ENCODE peak calls at places on chromosomes 12 and 14, in eight cellular contexts. M is foreskin keratinocyte; N is PC-9; G is CD8-positive, alpha-beta memory T cell; S is substantia nigra; X is sigmoid colon; O is fibroblast of lung; V is cardiac muscle cell. B is an unnamed sample.

GRCh38 chr12:13203028-13203922 is 6.7 kb downstream of the EMP1 start:
- DNase-seq in M (no peak), N (no peak), G (no peak), S (no peak), X (peak), O (no peak), V (peak), B (no peak)

GRCh38 chr14:37903561-37904191 is 304.0 kb upstream of the SSTR1 start:
- DNase-seq in M (no peak), N (no peak), G (peak), S (no peak), X (no peak), O (peak), V (peak), B (peak)

GRCh38 chr14:96204151-96205058 is at the start of gene BDKRB2:
- DNase-seq in M (no peak), N (peak), G (no peak), S (no peak), X (peak), O (peak), V (peak), B (peak)

GRCh38 chr12:1044697-1045096 is 53.7 kb downstream of the ERC1 start:
- DNase-seq in M (peak), N (peak), G (no peak), S (no peak), X (no peak), O (peak), V (no peak), B (peak)

GRCh38 chr12:6264402-6265037 is 46.0 kb upstream of the PLEKHG6 start:
- DNase-seq in M (no peak), N (no peak), G (no peak), S (no peak), X (no peak), O (no peak), V (no peak), B (no peak)

GRCh38 chr12:124453419-124454351 is 113.7 kb downstream of the NCOR2 start:
- DNase-seq in M (no peak), N (peak), G (peak), S (peak), X (peak), O (peak), V (peak), B (no peak)

GRCh38 chr12:132513070-132513398 is 23.1 kb downstream of the FBRSL1 start:
- DNase-seq in M (no peak), N (no peak), G (no peak), S (no peak), X (no peak), O (peak), V (no peak), B (no peak)

GRCh38 chr12:115964626-115965025 is 312.9 kb downstream of the MED13L start:
- DNase-seq in M (no peak), N (no peak), G (no peak), S (no peak), X (no peak), O (no peak), V (no peak), B (no peak)

GRCh38 chr12:47781479-47782371 is 8.7 kb downstream of the SLC48A1 start:
- DNase-seq in M (peak), N (peak), G (no peak), S (no peak), X (no peak), O (no peak), V (no peak), B (peak)

GRCh38 chr12:29783773-29784666 is at the start of gene TMTC1:
- DNase-seq in M (no peak), N (no peak), G (no peak), S (peak), X (peak), O (peak), V (peak), B (peak)

GRCh38 chr12:83434600-83434999 is 747.9 kb downstream of the TMTC2 start:
- DNase-seq in M (no peak), N (no peak), G (no peak), S (no peak), X (no peak), O (no peak), V (no peak), B (no peak)

GRCh38 chr12:96098631-96099030 is 63.2 kb upstream of the LTA4H start:
- DNase-seq in M (no peak), N (no peak), G (no peak), S (no peak), X (no peak), O (no peak), V (no peak), B (no peak)

GRCh38 chr14:73833530-73834257 is 17.9 kb upstream of the PTGR2 start:
- DNase-seq in M (no peak), N (peak), G (no peak), S (peak), X (no peak), O (peak), V (peak), B (no peak)

GRCh38 chr14:61564623-61565091 is 130.7 kb upstream of the HIF1A start:
- DNase-seq in M (peak), N (peak), G (no peak), S (no peak), X (no peak), O (peak), V (no peak), B (peak)

GRCh38 chr12:110280784-110281548 is at the start of gene ATP2A2:
- DNase-seq in M (no peak), N (peak), G (peak), S (peak), X (peak), O (peak), V (peak), B (peak)

GRCh38 chr14:104797112-104798044 is 1.8 kb upstream of the AKT1 start:
- DNase-seq in M (no peak), N (no peak), G (no peak), S (no peak), X (no peak), O (no peak), V (peak), B (no peak)

GRCh38 chr14:24136684-24137528 is 912 bp downstream of the PSME1 start:
- DNase-seq in M (no peak), N (no peak), G (no peak), S (no peak), X (no peak), O (no peak), V (no peak), B (no peak)

GRCh38 chr14:54503476-54503875 is 6.2 kb upstream of the CGRRF1 start:
- DNase-seq in M (no peak), N (peak), G (no peak), S (no peak), X (no peak), O (peak), V (peak), B (peak)

GRCh38 chr14:76268700-76269099 is 107.2 kb upstream of the ESRRB start:
- DNase-seq in M (no peak), N (no peak), G (no peak), S (no peak), X (peak), O (no peak), V (no peak), B (no peak)

GRCh38 chr14:102629011-102629444 is 36.6 kb downstream of the RCOR1 start:
- DNase-seq in M (no peak), N (no peak), G (no peak), S (no peak), X (no peak), O (no peak), V (no peak), B (no peak)

GRCh38 chr12:55737581-55738112 is 5.3 kb upstream of the GDF11 start:
- DNase-seq in M (no peak), N (no peak), G (no peak), S (no peak), X (peak), O (no peak), V (peak), B (no peak)

GRCh38 chr12:8544295-8544694 is 3.6 kb upstream of the CLEC4E start:
- DNase-seq in M (peak), N (peak), G (peak), S (no peak), X (no peak), O (peak), V (peak), B (peak)

GRCh38 chr12:79454338-79454777 is 236.4 kb downstream of the PAWR start:
- DNase-seq in M (peak), N (no peak), G (no peak), S (no peak), X (no peak), O (peak), V (no peak), B (peak)

GRCh38 chr14:90660865-90661570 is 155.2 kb downstream of the TTC7B start:
- DNase-seq in M (no peak), N (no peak), G (no peak), S (no peak), X (no peak), O (no peak), V (no peak), B (no peak)

GRCh38 chr14:63996575-63997220 is 143.9 kb downstream of the SYNE2 start:
- DNase-seq in M (no peak), N (no peak), G (no peak), S (no peak), X (no peak), O (peak), V (no peak), B (no peak)

GRCh38 chr12:105453306-105453705 is 122.8 kb downstream of the C12orf75 start:
- DNase-seq in M (no peak), N (no peak), G (no peak), S (no peak), X (no peak), O (no peak), V (no peak), B (no peak)

GRCh38 chr14:60396718-60397343 is 89.0 kb downstream of the C14orf39 start:
- DNase-seq in M (no peak), N (no peak), G (no peak), S (no peak), X (no peak), O (peak), V (no peak), B (no peak)

GRCh38 chr14:62847168-62847567 is 198.1 kb downstream of the KCNH5 start:
- DNase-seq in M (no peak), N (no peak), G (no peak), S (no peak), X (no peak), O (no peak), V (no peak), B (no peak)

GRCh38 chr14:99726538-99727095 is 42.5 kb downstream of the CYP46A1 start:
- DNase-seq in M (no peak), N (no peak), G (no peak), S (no peak), X (peak), O (no peak), V (no peak), B (no peak)

GRCh38 chr12:113803829-113804140 is 162.3 kb downstream of the RBM19 start:
- DNase-seq in M (no peak), N (no peak), G (no peak), S (no peak), X (no peak), O (no peak), V (no peak), B (no peak)

GRCh38 chr14:75165586-75166391 is 10.6 kb downstream of the TMED10 start:
- DNase-seq in M (no peak), N (no peak), G (no peak), S (peak), X (no peak), O (peak), V (no peak), B (no peak)

GRCh38 chr12:29562167-29562776 is 64.8 kb upstream of the OVCH1 start:
- DNase-seq in M (no peak), N (no peak), G (no peak), S (no peak), X (peak), O (peak), V (peak), B (no peak)

GRCh38 chr14:39113685-39114072 is 444 bp upstream of the GEMIN2 start:
- DNase-seq in M (no peak), N (no peak), G (no peak), S (no peak), X (no peak), O (no peak), V (no peak), B (peak)

GRCh38 chr14:54483073-54483745 is 5.6 kb downstream of the GMFB start:
- DNase-seq in M (no peak), N (no peak), G (no peak), S (no peak), X (no peak), O (no peak), V (no peak), B (no peak)

GRCh38 chr14:28515571-28515970 is 251.0 kb upstream of the FOXG1 start:
- DNase-seq in M (peak), N (no peak), G (no peak), S (no peak), X (no peak), O (peak), V (no peak), B (peak)

GRCh38 chr12:121781751-121782615 is 11.5 kb downstream of the RHOF start:
- DNase-seq in M (no peak), N (no peak), G (peak), S (no peak), X (no peak), O (no peak), V (no peak), B (no peak)

GRCh38 chr14:94971750-94972149 is 185.6 kb downstream of the DICER1 start:
- DNase-seq in M (no peak), N (no peak), G (no peak), S (no peak), X (peak), O (peak), V (no peak), B (no peak)

GRCh38 chr14:89625988-89626806 is 209.2 kb upstream of the FOXN3 start:
- DNase-seq in M (no peak), N (no peak), G (no peak), S (no peak), X (no peak), O (no peak), V (no peak), B (no peak)

GRCh38 chr14:89625208-89625987 is 208.4 kb upstream of the FOXN3 start:
- DNase-seq in M (no peak), N (no peak), G (no peak), S (no peak), X (peak), O (peak), V (no peak), B (no peak)

GRCh38 chr14:89628521-89628920 is 211.5 kb upstream of the FOXN3 start:
- DNase-seq in M (peak), N (no peak), G (no peak), S (no peak), X (no peak), O (no peak), V (no peak), B (no peak)

GRCh38 chr14:89630096-89630829 is 213.2 kb upstream of the FOXN3 start:
- DNase-seq in M (peak), N (no peak), G (no peak), S (no peak), X (no peak), O (peak), V (no peak), B (no peak)

DNA sequence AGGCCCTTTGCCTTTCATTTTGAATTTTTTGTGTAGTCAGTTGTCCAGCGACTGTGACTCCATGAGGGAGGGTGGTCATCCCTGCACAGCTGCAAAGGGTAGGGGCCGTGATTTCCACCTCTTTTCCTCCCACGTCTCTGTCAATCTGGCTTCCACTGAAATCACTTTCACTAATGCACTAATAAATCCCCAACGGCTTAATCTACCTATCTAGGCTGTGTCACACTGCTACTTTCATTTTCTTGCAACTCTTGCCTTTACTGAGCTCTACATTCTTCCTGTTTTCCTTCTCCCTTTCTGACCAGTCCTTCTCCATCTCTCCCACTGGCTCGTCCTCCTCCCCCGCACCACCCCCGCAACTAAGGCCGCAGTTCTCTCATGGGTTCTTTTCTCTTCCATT is 212.3 kb upstream of the FOXN3 start:
- DNase-seq in M (no peak), N (no peak), G (no peak), S (no peak), X (no peak), O (no peak), V (no peak), B (no peak)
- H3K27ac ChIP-seq in M (no peak), N (no peak), G (no peak), S (no peak), X (no peak), O (no peak), V (no peak), B (no peak)

GRCh38 chr14:21039585-21040369 is 2.4 kb upstream of the RNASE7 start:
- DNase-seq in M (peak), N (peak), G (peak), S (no peak), X (peak), O (peak), V (peak), B (peak)
- H3K27ac ChIP-seq in M (no peak), N (no peak), G (no peak), S (peak), X (peak), O (no peak), V (peak), B (no peak)

GRCh38 chr12:75819512-75819911 is 212.1 kb downstream of the PHLDA1 start:
- DNase-seq in M (no peak), N (no peak), G (no peak), S (no peak), X (no peak), O (no peak), V (no peak), B (no peak)
- H3K27ac ChIP-seq in M (peak), N (no peak), G (no peak), S (no peak), X (no peak), O (peak), V (no peak), B (no peak)

DNA sequence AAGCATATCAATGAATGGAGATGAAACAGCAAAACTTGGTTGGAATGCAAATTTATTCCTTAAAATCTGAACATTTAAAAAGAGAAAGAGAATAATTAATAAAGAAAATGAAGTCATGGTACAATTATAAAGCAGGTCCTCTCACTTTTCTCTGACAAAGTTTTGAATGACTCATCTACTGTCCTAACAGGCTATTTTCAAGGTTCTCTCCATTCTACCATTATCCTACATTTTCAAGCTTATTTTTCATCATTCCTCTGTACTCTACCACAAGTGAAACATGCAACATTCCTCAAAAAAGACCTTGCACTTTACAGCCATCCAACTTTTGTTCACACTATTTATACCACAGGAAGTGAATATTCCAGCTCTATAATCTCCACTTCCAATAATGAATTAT is 36.9 kb upstream of the AP4S1 start:
- DNase-seq in M (no peak), N (no peak), G (no peak), S (no peak), X (no peak), O (peak), V (no peak), B (no peak)
- H3K27ac ChIP-seq in M (no peak), N (no peak), G (no peak), S (no peak), X (peak), O (no peak), V (no peak), B (no peak)

DNA sequence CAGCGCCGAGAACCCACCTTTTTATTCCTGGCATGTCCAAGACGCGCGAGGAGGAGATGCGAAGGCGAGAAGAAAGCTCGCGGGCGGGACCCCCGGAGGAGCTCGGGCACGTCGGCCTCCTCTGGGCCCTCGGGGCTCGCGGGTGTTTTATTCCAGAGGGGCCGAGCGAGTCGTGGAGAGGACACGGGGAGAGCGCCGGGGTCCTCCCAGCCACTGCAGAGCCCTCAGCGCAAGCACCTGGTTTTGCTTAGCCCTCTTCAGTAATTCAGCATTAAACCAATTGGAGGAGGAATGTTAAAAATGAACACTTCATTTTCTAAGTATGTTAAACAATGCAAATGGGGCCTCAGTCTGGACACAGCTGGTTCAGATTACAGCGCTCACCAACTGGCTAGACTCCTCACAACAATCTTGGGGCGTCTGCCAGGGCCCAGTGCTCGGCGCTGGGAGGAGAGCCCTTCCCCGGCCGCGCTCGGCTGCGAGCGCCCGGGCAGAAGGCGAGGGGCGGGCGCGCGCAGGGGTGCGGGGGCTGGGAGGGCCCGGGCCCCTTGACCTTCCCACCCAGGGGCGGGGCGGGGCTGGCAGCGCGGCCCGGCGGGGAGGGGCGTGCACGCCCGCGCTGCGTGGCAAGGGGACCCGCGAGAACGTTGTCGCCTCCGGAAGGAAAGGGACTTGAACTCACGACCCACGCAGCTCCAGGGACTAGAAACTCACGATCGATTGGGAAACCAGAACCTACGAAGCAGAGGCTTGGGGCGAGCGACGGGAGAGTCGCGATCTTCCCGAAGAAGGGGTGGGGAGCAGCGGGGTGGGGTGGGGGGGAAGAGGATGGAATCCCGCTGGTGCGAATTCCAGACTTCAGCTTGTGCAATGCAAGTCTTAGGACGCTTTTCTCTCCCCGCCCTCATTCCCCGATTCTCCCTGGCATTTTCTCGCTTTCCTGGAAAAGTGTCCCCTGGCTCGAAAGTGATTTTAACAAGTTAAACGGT is at the start of gene FBLN5:
- DNase-seq in M (no peak), N (peak), G (peak), S (no peak), X (peak), O (peak), V (peak), B (peak)
- H3K27ac ChIP-seq in M (no peak), N (no peak), G (no peak), S (no peak), X (peak), O (peak), V (no peak), B (no peak)

GRCh38 chr12:26100966-26101744 is 23.7 kb downstream of the BHLHE41 start:
- DNase-seq in M (no peak), N (peak), G (no peak), S (no peak), X (no peak), O (no peak), V (no peak), B (peak)
- H3K27ac ChIP-seq in M (no peak), N (peak), G (no peak), S (no peak), X (no peak), O (no peak), V (no peak), B (no peak)

GRCh38 chr12:92021665-92022033 is 124.0 kb downstream of the BTG1 start:
- DNase-seq in M (no peak), N (no peak), G (no peak), S (no peak), X (no peak), O (no peak), V (no peak), B (no peak)

GRCh38 chr12:92025462-92026207 is 120.0 kb downstream of the BTG1 start:
- DNase-seq in M (no peak), N (no peak), G (no peak), S (no peak), X (no peak), O (no peak), V (no peak), B (no peak)

GRCh38 chr12:92019491-92020277 is 126.0 kb downstream of the BTG1 start:
- DNase-seq in M (no peak), N (no peak), G (no peak), S (no peak), X (no peak), O (no peak), V (no peak), B (no peak)

GRCh38 chr12:92022093-92022492 is 123.6 kb downstream of the BTG1 start:
- DNase-seq in M (no peak), N (no peak), G (no peak), S (no peak), X (no peak), O (no peak), V (no peak), B (no peak)

GRCh38 chr12:92020983-92021664 is 124.5 kb downstream of the BTG1 start:
- DNase-seq in M (no peak), N (no peak), G (no peak), S (no peak), X (no peak), O (peak), V (no peak), B (no peak)
- H3K27ac ChIP-seq in M (no peak), N (no peak), G (no peak), S (no peak), X (no peak), O (no peak), V (peak), B (no peak)